ENCODE peak calls at places on chromosomes 6 and 20, in eight cellular contexts. Q is cardiac muscle cell, O is GM12865, J is transverse colon, T is testis, Z is mesenchymal stem cell, W is gastrocnemius medialis, B is mucosa of descending colon. N is an unnamed sample.

GRCh38 chr6:130366011-130366963 is at the start of gene TMEM200A:
- DNase-seq in Q (peak), O (no peak), J (peak), T (peak), Z (peak), W (peak), B (peak), N (no peak)

GRCh38 chr6:139115980-139116758 is 18.7 kb upstream of the HECA start:
- DNase-seq in Q (no peak), O (no peak), J (no peak), T (no peak), Z (no peak), W (no peak), B (no peak), N (no peak)

GRCh38 chr6:57294829-57295228 is 22.6 kb upstream of the PRIM2 start:
- DNase-seq in Q (no peak), O (no peak), J (no peak), T (no peak), Z (no peak), W (no peak), B (no peak), N (no peak)

GRCh38 chr20:43459022-43459942 is 1.6 kb downstream of the SRSF6 start:
- DNase-seq in Q (peak), O (no peak), J (peak), T (peak), Z (peak), W (no peak), B (no peak), N (no peak)

GRCh38 chr20:5001174-5002076 is at the start of gene SLC23A2:
- DNase-seq in Q (peak), O (peak), J (peak), T (peak), Z (peak), W (no peak), B (peak), N (no peak)

GRCh38 chr6:34556031-34556471 is at the start of gene SPDEF:
- DNase-seq in Q (no peak), O (no peak), J (peak), T (no peak), Z (no peak), W (no peak), B (peak), N (no peak)

GRCh38 chr6:26020291-26020982 is 57.8 kb downstream of the TRIM38 start:
- DNase-seq in Q (peak), O (peak), J (peak), T (peak), Z (peak), W (peak), B (peak), N (peak)

GRCh38 chr6:160667854-160668481 is 3.9 kb upstream of the LPA start:
- DNase-seq in Q (no peak), O (peak), J (no peak), T (peak), Z (no peak), W (no peak), B (no peak), N (peak)

GRCh38 chr6:37668251-37668650 is 29.4 kb downstream of the MDGA1 start:
- DNase-seq in Q (no peak), O (no peak), J (no peak), T (no peak), Z (no peak), W (no peak), B (no peak), N (no peak)

GRCh38 chr6:92132957-92133356 is 1286.4 kb downstream of the EPHA7 start:
- DNase-seq in Q (no peak), O (no peak), J (no peak), T (no peak), Z (no peak), W (no peak), B (no peak), N (no peak)
- H3K4me3 ChIP-seq in Q (no peak), O (no peak), J (no peak), T (no peak), Z (no peak), W (no peak), B (no peak), N (no peak)

DNA sequence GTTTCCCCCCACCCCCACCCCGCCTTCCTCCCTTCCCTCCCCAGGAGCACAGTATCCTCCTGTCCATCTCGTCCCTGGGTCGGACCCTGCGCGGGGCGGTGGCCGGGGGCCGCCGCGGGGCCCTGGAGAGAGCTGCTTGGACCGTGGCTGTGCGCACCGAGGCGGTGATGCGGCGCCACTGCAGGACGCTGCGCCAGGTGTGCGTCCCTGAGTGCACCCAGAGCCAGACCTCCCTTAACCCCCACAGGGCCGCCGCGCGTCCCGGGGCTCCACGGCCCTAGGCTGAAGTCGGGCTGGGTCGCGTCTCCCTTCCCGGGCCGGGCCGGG is 2.2 kb downstream of the C20orf204 start:
- DNase-seq in Q (no peak), O (peak), J (no peak), T (no peak), Z (no peak), W (no peak), B (no peak), N (no peak)
- H3K4me3 ChIP-seq in Q (peak), O (peak), J (peak), T (peak), Z (no peak), W (peak), B (no peak), N (no peak)

DNA sequence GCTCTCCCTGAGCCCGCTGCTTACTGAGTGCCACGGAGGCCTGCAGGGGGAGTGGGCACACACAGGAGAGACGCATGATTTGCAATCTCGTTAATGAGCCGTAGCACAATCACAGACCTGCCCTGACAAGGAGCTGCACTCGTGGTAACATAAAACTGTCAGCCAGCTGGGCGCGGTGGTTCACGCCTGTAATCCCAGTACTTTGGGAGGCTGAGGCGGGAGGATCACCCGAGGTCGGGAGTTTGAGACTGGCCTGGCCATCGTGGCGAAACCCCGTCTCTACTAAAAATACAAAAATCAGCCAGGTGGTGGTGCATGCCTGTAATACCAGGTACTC is 111.9 kb downstream of the TAF4 start:
- DNase-seq in Q (no peak), O (no peak), J (no peak), T (no peak), Z (no peak), W (no peak), B (no peak), N (no peak)
- H3K4me3 ChIP-seq in Q (no peak), O (no peak), J (no peak), T (no peak), Z (no peak), W (no peak), B (no peak), N (no peak)

DNA sequence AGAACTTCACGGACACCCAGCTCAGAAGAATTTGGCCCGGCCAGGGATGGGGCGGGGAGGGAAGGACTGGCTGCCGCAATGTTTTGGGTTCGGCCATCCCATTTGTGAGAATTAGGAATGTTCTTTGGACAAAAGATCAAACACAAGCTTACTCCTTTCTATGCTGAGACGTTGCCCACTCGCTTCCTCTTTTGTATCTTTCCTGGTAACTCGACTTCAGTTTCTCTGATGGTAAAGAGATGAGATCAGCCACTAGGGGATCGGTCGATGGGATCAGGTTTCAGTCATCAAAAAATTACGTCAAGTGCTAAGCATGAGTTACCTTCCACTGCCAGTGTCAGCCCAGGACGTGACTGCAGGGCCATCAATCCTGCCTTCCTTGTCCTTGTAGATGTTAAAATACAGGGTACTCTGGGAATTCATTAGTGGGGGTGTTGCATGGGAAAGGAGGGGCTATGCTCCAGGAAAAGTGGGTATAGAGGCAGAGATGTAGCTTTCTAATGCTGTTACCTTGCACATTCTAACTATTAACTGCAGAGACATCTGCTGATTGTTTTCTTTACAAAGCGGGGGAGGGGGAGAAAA is 190.2 kb downstream of the TSHZ2 start:
- DNase-seq in Q (peak), O (peak), J (peak), T (peak), Z (peak), W (no peak), B (no peak), N (peak)
- H3K4me3 ChIP-seq in Q (no peak), O (no peak), J (no peak), T (no peak), Z (peak), W (no peak), B (no peak), N (no peak)

GRCh38 chr6:149324428-149324827 is 6.9 kb downstream of the TAB2 start:
- DNase-seq in Q (no peak), O (no peak), J (no peak), T (peak), Z (no peak), W (no peak), B (no peak), N (no peak)
- H3K4me3 ChIP-seq in Q (no peak), O (no peak), J (no peak), T (no peak), Z (no peak), W (no peak), B (no peak), N (no peak)

DNA sequence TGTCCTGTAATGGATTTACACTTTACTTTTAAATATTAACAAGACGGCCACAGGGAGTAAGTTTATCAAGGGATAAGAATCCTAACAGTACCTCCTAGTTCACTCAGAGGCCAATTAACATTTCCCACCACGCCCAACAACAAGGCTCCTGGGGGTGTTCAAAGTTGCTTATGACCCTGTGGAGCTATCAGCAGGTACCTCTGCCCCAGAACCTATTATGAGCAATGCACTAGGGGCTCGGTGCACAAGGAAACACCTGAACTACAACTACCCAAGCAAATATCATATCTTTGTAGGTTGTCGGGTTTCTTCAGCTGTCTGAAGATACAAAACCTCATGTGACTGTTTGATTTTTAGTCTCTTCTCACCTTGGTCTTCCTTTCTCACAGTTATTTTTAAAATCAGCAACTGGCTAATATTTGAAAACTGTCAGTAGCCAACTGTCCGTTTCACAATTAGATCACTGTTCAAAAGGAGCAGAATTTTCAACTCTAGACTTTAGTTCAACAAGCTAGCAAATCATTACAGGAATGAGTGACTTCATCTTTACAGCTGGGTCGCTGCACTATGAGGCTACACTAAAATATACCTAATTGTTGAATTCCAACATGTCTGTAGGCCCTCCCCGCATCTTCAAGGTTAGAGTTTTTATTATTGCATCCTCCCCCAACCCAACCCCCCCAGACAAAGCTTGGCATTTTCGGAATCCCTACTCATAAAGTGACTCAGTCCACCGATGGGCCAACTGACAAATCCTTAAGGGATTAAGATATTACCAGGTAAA is 38.1 kb downstream of the B4GALT5 start:
- DNase-seq in Q (no peak), O (peak), J (peak), T (no peak), Z (no peak), W (no peak), B (peak), N (no peak)
- H3K4me3 ChIP-seq in Q (no peak), O (peak), J (no peak), T (no peak), Z (peak), W (no peak), B (no peak), N (no peak)

DNA sequence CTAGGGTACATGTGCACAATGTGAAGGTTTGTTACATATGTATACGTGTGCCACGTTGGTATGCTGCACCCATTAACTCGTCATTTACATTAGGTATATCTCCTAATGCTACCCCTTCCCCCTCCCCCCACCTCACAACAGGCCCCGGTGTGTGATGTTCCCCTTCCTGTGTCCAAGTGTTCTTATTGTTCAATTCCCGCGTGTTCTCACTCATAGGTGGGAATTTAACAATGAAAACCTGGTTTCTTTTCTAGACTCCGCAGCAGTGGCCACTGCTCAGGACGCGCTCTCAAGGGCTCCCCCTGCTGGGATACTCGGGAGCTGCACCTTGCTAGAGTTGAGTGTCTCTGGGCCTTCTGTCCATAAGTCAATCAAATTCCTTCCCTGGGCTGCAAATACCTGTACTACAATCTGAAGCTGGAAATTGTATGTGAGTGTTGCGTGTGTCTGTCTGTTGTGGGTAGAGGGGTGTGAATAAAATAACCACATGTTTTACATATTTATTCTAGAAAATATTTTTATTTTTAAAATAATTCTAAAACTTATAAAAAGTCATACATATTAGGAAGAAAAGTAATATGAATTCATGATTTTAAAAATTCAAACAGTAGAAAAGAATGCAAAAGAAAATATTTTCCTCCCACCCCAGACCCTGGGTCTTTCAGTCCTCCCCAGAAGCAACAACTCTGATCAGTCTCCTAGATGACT is 8.2 kb upstream of the CEP250 start:
- DNase-seq in Q (peak), O (peak), J (peak), T (peak), Z (peak), W (peak), B (peak), N (peak)
- H3K4me3 ChIP-seq in Q (no peak), O (peak), J (peak), T (peak), Z (peak), W (peak), B (no peak), N (peak)

DNA sequence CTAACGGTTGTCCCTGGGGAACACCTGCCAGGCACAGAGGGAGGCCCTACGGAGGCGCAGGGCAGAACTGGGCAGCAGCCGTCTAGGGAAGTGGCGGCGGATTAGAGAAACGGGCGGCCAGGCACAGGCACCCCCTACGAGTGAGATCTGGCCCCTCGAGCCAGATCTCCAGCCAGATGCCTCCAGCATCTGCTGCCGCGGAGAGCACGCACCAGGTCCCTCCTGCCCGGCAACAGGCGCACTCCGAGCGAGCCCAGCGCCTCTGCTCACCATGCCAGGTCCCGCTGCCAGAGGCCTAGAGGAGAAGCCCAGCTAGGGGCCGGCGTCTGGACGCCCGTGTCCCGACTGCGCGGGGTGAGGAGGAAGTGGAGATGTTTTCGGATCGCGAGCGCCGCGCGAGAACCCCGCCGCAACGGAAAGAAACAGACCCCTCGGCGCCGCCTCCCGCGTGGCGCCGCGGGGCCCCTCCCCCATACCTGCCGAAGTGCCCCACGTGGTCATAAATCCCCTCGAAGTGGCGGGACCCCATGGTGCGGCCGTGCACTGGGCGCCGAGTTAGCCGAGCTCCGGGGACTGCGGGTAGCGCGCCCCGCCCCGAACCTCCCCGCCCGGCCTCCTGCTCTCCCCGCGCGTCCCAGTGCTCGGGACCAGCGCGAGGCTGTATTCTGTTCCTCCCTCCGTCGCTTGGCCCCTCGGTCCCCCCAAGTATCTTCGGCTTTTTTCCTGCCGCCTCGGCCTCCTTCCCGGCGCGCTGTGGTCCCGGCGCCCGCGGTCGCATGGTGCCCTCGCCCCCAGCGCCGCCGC is at the start of gene SLC22A16:
- DNase-seq in Q (peak), O (no peak), J (no peak), T (no peak), Z (no peak), W (no peak), B (peak), N (no peak)
- H3K4me3 ChIP-seq in Q (no peak), O (no peak), J (no peak), T (peak), Z (peak), W (peak), B (no peak), N (peak)

GRCh38 chr20:17966432-17967312 is 1.9 kb downstream of the SNX5 start:
- DNase-seq in Q (peak), O (peak), J (no peak), T (no peak), Z (peak), W (no peak), B (no peak), N (peak)
- H3K4me3 ChIP-seq in Q (peak), O (peak), J (peak), T (peak), Z (peak), W (peak), B (no peak), N (peak)

GRCh38 chr6:141551318-141551717 is 581.4 kb upstream of the GJE1 start:
- DNase-seq in Q (no peak), O (no peak), J (no peak), T (no peak), Z (no peak), W (no peak), B (no peak), N (no peak)
- H3K4me3 ChIP-seq in Q (no peak), O (no peak), J (no peak), T (no peak), Z (no peak), W (no peak), B (no peak), N (no peak)